ENCODE peak calls at places on chromosomes 5 and 9, in nine cellular contexts. U is upper lobe of right lung; K is AG04449; T is body of pancreas; A is CD4-positive, alpha-beta T cell; N is cardiac fibroblast; Q is AG09309; B is endothelial cell; Z is epithelial cell of esophagus. F is an unnamed sample.

GRCh38 chr9:18274693-18275092 is 199.3 kb upstream of the ADAMTSL1 start:
- DNase-seq in U (no peak), K (no peak), T (no peak), A (no peak), N (peak; percentile 86), Q (no peak), B (no peak), Z (peak; percentile 63), F (no peak)

GRCh38 chr5:1386274-1386717 is 41.4 kb upstream of the CLPTM1L start:
- DNase-seq in U (peak; percentile 91), K (no peak), T (peak; percentile 84), A (peak; percentile 74), N (peak; percentile 45), Q (no peak), B (peak; percentile 40), Z (peak; percentile 24), F (peak; percentile 76)

GRCh38 chr9:27292646-27293045 is 4.3 kb downstream of the EQTN start:
- DNase-seq in U (no peak), K (no peak), T (no peak), A (no peak), N (peak; percentile 13), Q (peak; percentile 32), B (no peak), Z (no peak), F (no peak)

GRCh38 chr9:125829743-125830142 is 82.6 kb downstream of the PBX3 start:
- DNase-seq in U (no peak), K (no peak), T (peak; percentile 41), A (peak; percentile 40), N (peak; percentile 53), Q (no peak), B (no peak), Z (no peak), F (peak; percentile 74)

GRCh38 chr9:133737774-133738038 is 446 bp downstream of the SARDH start:
- DNase-seq in U (no peak), K (no peak), T (no peak), A (no peak), N (no peak), Q (no peak), B (no peak), Z (no peak), F (no peak)

GRCh38 chr5:72296251-72296650 is 23.8 kb downstream of the MRPS27 start:
- DNase-seq in U (no peak), K (no peak), T (no peak), A (no peak), N (no peak), Q (no peak), B (no peak), Z (no peak), F (no peak)

GRCh38 chr5:54738118-54738972 is 220.8 kb downstream of the SNX18 start:
- DNase-seq in U (peak; percentile 73), K (no peak), T (peak; percentile 73), A (no peak), N (peak; percentile 51), Q (no peak), B (no peak), Z (peak; percentile 52), F (no peak)

GRCh38 chr5:29811914-29812679 is 1381.4 kb upstream of the CDH6 start:
- DNase-seq in U (no peak), K (no peak), T (no peak), A (no peak), N (no peak), Q (no peak), B (no peak), Z (no peak), F (no peak)

GRCh38 chr5:165057156-165057555 is 1551.7 kb downstream of the MAT2B start:
- DNase-seq in U (no peak), K (no peak), T (no peak), A (no peak), N (no peak), Q (no peak), B (no peak), Z (peak; percentile 24), F (no peak)

GRCh38 chr5:386432-387341 is 56.3 kb upstream of the EXOC3 start:
- DNase-seq in U (peak; percentile 31), K (no peak), T (no peak), A (no peak), N (peak; percentile 64), Q (no peak), B (no peak), Z (no peak), F (no peak)

GRCh38 chr9:98536542-98537173 is 172.1 kb downstream of the GABBR2 start:
- DNase-seq in U (no peak), K (no peak), T (peak; percentile 13), A (no peak), N (no peak), Q (no peak), B (peak; percentile 26), Z (peak; percentile 40), F (peak; percentile 57)

GRCh38 chr9:34627716-34628655 is 880 bp downstream of the ARID3C start:
- DNase-seq in U (no peak), K (no peak), T (no peak), A (no peak), N (no peak), Q (no peak), B (no peak), Z (no peak), F (no peak)

GRCh38 chr9:34629492-34629809 is 585 bp upstream of the ARID3C start:
- DNase-seq in U (no peak), K (no peak), T (no peak), A (no peak), N (no peak), Q (no peak), B (no peak), Z (no peak), F (no peak)

GRCh38 chr9:34630402-34631154 is 1.7 kb upstream of the ARID3C start:
- DNase-seq in U (no peak), K (no peak), T (no peak), A (no peak), N (no peak), Q (no peak), B (no peak), Z (peak; percentile 50), F (no peak)

GRCh38 chr9:34625087-34625486 is 3.8 kb downstream of the ARID3C start:
- DNase-seq in U (no peak), K (no peak), T (no peak), A (no peak), N (no peak), Q (no peak), B (no peak), Z (no peak), F (no peak)

DNA sequence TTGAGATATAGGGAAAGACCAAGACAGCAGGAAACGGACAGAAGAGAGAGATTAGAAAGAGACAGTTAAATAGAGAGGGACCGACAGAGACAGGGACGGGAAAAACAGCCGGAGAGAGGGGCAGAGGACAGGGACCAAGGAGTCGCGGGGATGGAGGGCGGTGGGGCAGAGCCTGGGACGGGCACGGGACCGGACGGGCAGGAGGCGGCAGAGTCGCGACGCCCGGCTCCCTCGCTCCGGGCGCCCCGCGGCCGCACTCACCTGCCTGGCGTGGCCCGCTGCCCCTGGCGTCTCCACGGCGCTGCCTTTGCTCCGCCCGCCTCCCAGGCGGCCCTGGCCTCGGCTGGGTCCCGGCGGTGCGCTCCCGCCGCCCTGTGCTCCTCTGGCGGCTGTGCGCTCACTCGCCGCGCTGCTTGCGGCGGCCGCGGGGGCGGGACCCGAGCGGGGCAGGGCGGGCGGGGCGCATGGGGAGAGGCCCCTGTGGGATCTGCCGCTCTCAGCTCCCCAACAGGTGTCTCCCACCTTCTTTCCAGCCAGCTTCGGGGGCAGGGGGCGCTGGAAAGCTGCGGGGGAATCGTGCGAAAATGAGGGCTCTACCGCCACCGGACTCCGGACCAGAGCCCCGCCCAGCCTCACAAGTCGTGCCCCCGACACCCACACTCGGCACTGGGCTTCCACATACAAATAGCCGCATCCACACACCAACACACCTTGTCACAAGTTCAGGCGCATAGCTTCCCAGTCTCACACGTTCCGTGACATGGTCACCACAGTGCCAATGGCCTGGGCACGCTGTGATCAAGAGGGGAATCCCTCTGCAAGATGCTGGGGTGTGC is at the start of gene ARID3C:
- DNase-seq in U (peak; percentile 75), K (no peak), T (peak; percentile 49), A (peak; percentile 22), N (no peak), Q (no peak), B (peak; percentile 41), Z (peak; percentile 43), F (peak; percentile 50)
- TF ChIP-seq CTCF in U (no peak), K (no peak), T (no peak), A (no peak), N (no peak), Q (no peak), B (no peak), Z (no peak), F (no peak)

GRCh38 chr9:37262410-37262809 is 142.0 kb downstream of the ZCCHC7 start:
- DNase-seq in U (no peak), K (no peak), T (peak; percentile 5), A (no peak), N (peak; percentile 65), Q (no peak), B (peak; percentile 20), Z (peak; percentile 12), F (no peak)
- TF ChIP-seq CTCF in U (peak; percentile 17), K (peak; percentile 47), T (no peak), A (peak; percentile 13), N (peak; percentile 74), Q (peak; percentile 67), B (no peak), Z (peak; percentile 39), F (no peak)

DNA sequence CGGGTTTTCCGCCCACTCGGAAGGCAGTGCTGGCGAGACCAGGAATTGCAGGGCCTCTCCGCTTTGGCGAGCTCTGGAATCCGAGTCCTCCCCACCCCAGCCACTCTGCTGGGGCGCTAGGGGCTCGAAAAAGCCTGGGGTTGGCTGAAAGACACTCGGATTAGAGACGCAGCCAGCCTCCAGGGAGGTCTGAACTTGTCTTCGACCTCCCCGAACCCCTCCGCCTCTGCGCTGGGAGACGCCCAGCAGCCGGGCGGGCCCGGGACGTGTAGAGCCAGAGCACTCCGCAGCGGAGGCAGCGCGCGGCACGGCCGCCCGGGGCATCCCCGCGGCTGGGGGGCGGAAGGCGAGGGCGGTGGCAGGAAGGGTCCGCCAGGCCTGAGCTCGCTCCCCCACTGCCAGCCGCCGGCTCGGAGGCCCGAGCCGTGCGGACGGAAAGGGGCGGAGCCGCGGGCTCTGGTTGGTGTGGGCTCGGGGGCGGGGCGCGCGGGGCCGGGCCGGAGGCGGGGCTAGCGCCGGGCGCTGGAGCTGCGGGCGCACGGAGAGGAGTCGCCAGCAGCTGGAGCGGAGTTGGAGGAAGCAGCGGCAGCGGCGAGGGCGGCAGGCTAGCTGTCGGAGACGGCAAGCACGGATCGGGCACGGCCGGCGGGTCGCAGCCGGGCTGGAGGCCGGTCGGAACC is at the start of gene PIK3R1:
- DNase-seq in U (peak; percentile 99), K (peak; percentile 49), T (peak; percentile 96), A (peak; percentile 88), N (peak; percentile 98), Q (peak; percentile 74), B (peak; percentile 98), Z (peak; percentile 96), F (peak; percentile 94)
- TF ChIP-seq CTCF in U (peak; percentile 47), K (peak; percentile 50), T (peak; percentile 14), A (peak; percentile 22), N (peak; percentile 57), Q (peak; percentile 40), B (peak; percentile 38), Z (peak; percentile 37), F (peak; percentile 20)

DNA sequence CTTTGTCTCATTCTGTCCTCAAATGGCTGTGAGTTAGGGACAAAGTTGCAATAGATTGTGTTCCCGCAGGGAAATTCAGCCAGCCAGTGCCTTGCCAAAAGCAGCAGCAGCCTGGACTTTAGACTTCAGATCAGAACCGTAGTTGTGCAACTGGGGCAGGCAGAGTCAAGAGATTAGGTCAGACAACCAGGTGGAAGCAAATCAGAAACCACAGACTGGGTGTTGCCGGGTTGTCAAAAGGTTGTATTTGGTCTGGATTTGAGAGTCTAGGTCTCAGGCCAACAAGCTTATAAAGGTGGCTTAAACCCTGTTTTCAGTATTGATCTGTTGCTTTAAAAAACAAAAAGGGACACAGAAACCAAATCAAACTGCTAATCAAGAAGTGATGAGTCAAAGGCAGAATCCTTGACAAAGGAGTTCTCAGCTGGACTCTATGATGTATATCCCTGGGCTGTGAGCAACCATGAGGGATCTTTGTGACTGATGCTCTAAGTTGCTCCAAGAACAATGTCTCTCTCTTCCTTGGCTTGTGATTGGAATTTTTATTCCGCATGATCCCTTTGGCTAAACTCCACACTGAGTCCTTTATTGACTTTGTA is 21.0 kb downstream of the RFK start:
- DNase-seq in U (no peak), K (no peak), T (peak; percentile 95), A (no peak), N (peak; percentile 56), Q (no peak), B (no peak), Z (peak; percentile 65), F (no peak)
- TF ChIP-seq CTCF in U (no peak), K (no peak), T (no peak), A (no peak), N (no peak), Q (no peak), B (no peak), Z (no peak), F (no peak)

F was measured in activated CD8-positive, alpha-beta T cell treated with anti-CD3 and anti-CD28 coated beads for 36 hours.